ENCODE peak calls at places on chromosomes 3 and 15, in four cellular contexts. One of them, this sample, is unnamed.

GRCh38 chr15:52171807-52172206 is 19.4 kb downstream of the GNB5 start:
- DNase-seq in GM06990: no peak
- DNase-seq in heart left ventricle: no peak
- DNase-seq in cardiac fibroblast: no peak
- DNase-seq in this sample: no peak

GRCh38 chr3:45980229-45980813 is 15.3 kb downstream of the FYCO1 start:
- DNase-seq in heart left ventricle: no peak
- DNase-seq in GM06990: no peak
- DNase-seq in cardiac fibroblast: no peak
- DNase-seq in this sample: no peak

GRCh38 chr3:139978966-139979365 is 44.0 kb downstream of the CLSTN2 start:
- DNase-seq in cardiac fibroblast: no peak
- DNase-seq in GM06990: no peak
- DNase-seq in heart left ventricle: no peak
- DNase-seq in this sample: no peak

GRCh38 chr15:49530106-49530505 is 90.5 kb downstream of the FAM227B start:
- DNase-seq in heart left ventricle: no peak
- DNase-seq in cardiac fibroblast: no peak
- DNase-seq in GM06990: no peak
- DNase-seq in this sample: no peak

GRCh38 chr15:78850926-78851600 is 21.6 kb upstream of the MORF4L1 start:
- DNase-seq in GM06990: no peak
- DNase-seq in heart left ventricle: no peak
- DNase-seq in cardiac fibroblast: no peak
- DNase-seq in this sample: no peak

GRCh38 chr3:82342521-82342920 is 581.1 kb upstream of the GBE1 start:
- DNase-seq in heart left ventricle: no peak
- DNase-seq in cardiac fibroblast: no peak
- DNase-seq in GM06990: no peak
- DNase-seq in this sample: no peak

GRCh38 chr15:52280326-52281084 is 15.1 kb downstream of the MYO5C start:
- DNase-seq in GM06990: no peak
- DNase-seq in heart left ventricle: no peak
- DNase-seq in cardiac fibroblast: no peak
- DNase-seq in this sample: no peak

GRCh38 chr3:9727743-9728142 is 3.8 kb upstream of the BRPF1 start:
- DNase-seq in heart left ventricle: no peak
- DNase-seq in GM06990: no peak
- DNase-seq in cardiac fibroblast: peak
- DNase-seq in this sample: no peak

DNA sequence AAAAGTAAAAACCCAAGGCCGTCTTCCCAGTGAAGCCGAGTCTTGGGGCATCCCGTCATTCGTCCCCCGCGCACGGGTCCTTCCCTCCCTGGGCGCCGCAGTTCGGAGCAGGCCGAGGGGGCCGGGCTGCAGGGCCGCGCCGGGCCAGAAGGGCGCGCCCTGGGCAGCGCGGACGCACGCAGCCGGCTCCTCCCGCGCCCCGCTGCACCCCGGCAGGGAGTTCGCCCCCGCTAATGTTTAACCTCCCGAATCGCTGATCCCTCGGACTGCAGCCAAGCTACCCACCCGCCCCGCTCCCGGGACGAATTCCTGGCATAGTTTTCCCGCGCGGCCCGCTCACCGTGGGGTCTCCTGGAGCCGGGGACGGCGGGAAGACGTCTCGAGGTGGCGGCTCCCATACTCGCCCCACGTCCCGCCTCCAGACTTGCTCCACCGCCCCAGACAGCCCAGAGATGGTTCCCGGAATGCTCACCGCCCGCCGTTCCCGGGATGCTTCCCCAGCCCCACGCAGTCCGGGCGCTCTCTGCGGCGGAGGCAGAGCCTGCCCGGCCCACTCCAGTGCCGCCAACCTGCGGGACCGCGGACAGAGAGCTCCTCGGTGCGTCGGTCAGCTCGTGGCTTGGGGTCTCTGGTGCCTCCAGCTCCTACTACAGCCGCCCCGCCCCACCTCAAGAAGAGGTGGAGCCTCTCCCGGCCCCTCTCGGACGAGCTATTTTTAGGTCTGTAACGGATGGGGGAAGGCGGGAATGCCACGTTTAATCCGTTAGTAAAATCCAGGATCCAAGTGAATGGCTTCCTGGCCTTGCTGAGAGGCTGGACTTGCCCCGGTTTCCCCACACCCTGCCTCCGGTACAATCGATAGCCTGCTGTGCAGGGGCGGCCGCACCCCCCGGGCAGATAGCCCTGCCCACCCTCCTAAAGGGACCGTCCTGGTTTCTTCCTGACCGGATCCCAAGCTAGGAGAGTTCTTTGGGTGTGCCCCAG is at the start of gene DZIP1L:
- DNase-seq in heart left ventricle: peak
- DNase-seq in GM06990: peak
- DNase-seq in cardiac fibroblast: peak
- DNase-seq in this sample: peak
- TF ChIP-seq CTCF in heart left ventricle: peak
- TF ChIP-seq CTCF in GM06990: peak
- TF ChIP-seq CTCF in cardiac fibroblast: no peak
- TF ChIP-seq CTCF in this sample: no peak

GRCh38 chr3:63458405-63458804 is 180.3 kb downstream of the SYNPR start:
- DNase-seq in GM06990: no peak
- DNase-seq in cardiac fibroblast: no peak
- DNase-seq in heart left ventricle: no peak
- DNase-seq in this sample: no peak
- H3K4me3 ChIP-seq in GM06990: no peak
- H3K4me3 ChIP-seq in cardiac fibroblast: no peak
- H3K4me3 ChIP-seq in heart left ventricle: no peak
- H3K4me3 ChIP-seq in this sample: no peak

GRCh38 chr3:61593630-61594029 is 32.3 kb downstream of the PTPRG start:
- DNase-seq in cardiac fibroblast: no peak
- DNase-seq in GM06990: no peak
- DNase-seq in heart left ventricle: no peak
- DNase-seq in this sample: no peak

GRCh38 chr3:61594144-61594977 is 33.0 kb downstream of the PTPRG start:
- DNase-seq in heart left ventricle: no peak
- DNase-seq in cardiac fibroblast: peak
- DNase-seq in GM06990: no peak
- DNase-seq in this sample: no peak

GRCh38 chr3:61594978-61595687 is 33.8 kb downstream of the PTPRG start:
- DNase-seq in heart left ventricle: no peak
- DNase-seq in GM06990: no peak
- DNase-seq in cardiac fibroblast: peak
- DNase-seq in this sample: no peak

GRCh38 chr3:61600195-61600594 is 38.8 kb downstream of the PTPRG start:
- DNase-seq in GM06990: no peak
- DNase-seq in cardiac fibroblast: peak
- DNase-seq in heart left ventricle: no peak
- DNase-seq in this sample: no peak

DNA sequence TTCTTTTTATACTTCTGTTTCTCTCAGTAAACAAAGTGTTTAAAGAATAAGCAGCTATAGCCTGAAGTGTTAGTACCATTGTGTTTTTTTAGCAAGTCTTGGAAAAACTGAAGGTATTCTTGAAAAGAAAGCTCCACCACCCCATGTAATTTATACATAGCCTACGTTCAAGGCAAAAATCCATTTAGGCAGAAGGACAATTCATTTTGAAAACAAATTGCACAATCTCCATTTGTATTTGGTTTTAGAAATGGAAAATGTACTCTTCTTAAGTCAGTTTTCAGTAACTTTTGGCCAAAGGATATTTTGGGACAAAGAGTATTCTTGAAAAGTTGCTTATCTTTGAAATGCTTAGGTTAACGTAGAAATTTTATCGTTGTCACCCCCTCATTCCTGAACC is 34.5 kb downstream of the PTPRG start:
- DNase-seq in heart left ventricle: no peak
- DNase-seq in GM06990: no peak
- DNase-seq in cardiac fibroblast: peak
- DNase-seq in this sample: no peak
- TF ChIP-seq CTCF in heart left ventricle: no peak
- TF ChIP-seq CTCF in GM06990: no peak
- TF ChIP-seq CTCF in cardiac fibroblast: no peak
- TF ChIP-seq CTCF in this sample: no peak

GRCh38 chr3:134795776-134796312 is 784 bp downstream of the EPHB1 start:
- DNase-seq in GM06990: no peak
- DNase-seq in heart left ventricle: no peak
- DNase-seq in cardiac fibroblast: peak
- DNase-seq in this sample: peak

GRCh38 chr3:134797080-134797801 is 2.2 kb downstream of the EPHB1 start:
- DNase-seq in GM06990: no peak
- DNase-seq in heart left ventricle: no peak
- DNase-seq in cardiac fibroblast: no peak
- DNase-seq in this sample: no peak

GRCh38 chr3:134794950-134795775 is at the start of gene EPHB1:
- DNase-seq in GM06990: peak
- DNase-seq in cardiac fibroblast: peak
- DNase-seq in heart left ventricle: peak
- DNase-seq in this sample: peak

GRCh38 chr3:134797816-134798451 is 2.9 kb downstream of the EPHB1 start:
- DNase-seq in GM06990: no peak
- DNase-seq in heart left ventricle: no peak
- DNase-seq in cardiac fibroblast: no peak
- DNase-seq in this sample: no peak

GRCh38 chr3:134796313-134797079 is 1.4 kb downstream of the EPHB1 start:
- DNase-seq in GM06990: peak
- DNase-seq in heart left ventricle: no peak
- DNase-seq in cardiac fibroblast: peak
- DNase-seq in this sample: no peak
- H3K4me3 ChIP-seq in GM06990: peak
- H3K4me3 ChIP-seq in heart left ventricle: peak
- H3K4me3 ChIP-seq in cardiac fibroblast: peak
- H3K4me3 ChIP-seq in this sample: peak

DNA sequence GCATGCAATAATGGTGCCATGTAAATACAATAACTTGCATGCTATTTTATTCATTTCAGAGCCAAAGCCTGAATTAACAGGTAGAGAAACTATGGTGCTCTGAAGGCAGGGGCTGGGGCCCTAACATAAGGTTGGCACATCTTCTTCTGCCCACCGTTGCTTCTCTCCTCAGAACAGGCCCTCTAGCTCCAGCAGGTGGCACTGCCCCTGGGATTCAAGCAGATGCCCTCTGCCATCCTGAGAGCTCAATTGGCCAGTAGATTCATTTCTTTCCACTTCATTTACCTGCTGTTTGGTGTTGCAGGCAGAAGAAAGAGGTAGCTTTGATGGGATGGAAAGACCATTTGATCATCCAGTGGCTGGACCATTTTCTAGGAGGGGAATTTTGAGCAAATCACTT is 130.5 kb downstream of the FOXB1 start:
- DNase-seq in heart left ventricle: no peak
- DNase-seq in GM06990: no peak
- DNase-seq in cardiac fibroblast: no peak
- DNase-seq in this sample: no peak
- TF ChIP-seq CTCF in heart left ventricle: no peak
- TF ChIP-seq CTCF in GM06990: peak
- TF ChIP-seq CTCF in cardiac fibroblast: no peak
- TF ChIP-seq CTCF in this sample: no peak

DNA sequence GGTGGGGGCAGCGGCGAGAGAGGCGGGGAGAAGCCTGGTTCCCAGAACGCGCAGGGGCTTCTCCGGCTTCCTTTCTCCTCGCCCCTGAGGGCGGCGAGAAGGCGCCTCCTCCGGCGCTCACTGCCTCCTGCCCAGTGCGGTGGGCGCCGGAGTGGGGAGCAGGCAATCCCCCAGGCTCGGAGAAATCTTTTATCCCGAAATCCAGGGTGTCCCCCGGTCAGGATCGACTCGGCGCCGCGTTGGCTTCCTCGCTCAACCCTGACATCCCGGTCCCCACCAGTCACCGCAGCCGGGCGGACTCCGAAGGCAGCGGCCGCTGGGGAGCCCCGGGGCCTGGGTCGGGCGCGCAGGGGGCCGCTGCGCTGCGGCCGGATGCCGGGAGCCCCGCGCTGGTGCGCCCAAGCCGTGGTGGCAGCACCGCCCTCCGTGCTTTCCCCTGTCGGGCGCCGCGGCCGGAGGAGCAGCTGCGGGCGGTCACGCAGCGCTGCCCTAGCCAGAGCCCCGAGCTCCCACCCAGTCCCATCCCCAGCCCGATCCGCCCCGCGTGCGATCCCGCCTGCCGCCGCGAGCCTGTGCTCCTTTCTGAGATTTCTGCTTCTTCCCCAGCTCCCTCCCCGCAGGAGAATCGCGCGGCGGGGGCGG is 827 bp upstream of the CACNA2D3 start:
- DNase-seq in heart left ventricle: no peak
- DNase-seq in GM06990: peak
- DNase-seq in cardiac fibroblast: peak
- DNase-seq in this sample: no peak
- H3K4me3 ChIP-seq in heart left ventricle: peak
- H3K4me3 ChIP-seq in GM06990: peak
- H3K4me3 ChIP-seq in cardiac fibroblast: peak
- H3K4me3 ChIP-seq in this sample: peak